ENCODE peak calls at places on chromosomes 3 and 15, in four cellular contexts. R, Y, J and H are unnamed samples.

GRCh38 chr15:99361541-99362185 is 110.4 kb downstream of the LRRC28 start:
- DNase-seq in R (peak), Y (peak), J (peak), H (peak)

GRCh38 chr15:68335251-68335650 is 57.7 kb downstream of the FEM1B start:
- DNase-seq in R (no peak), Y (no peak), J (peak), H (no peak)

GRCh38 chr15:66673410-66674322 is 28.4 kb upstream of the SMAD6 start:
- DNase-seq in R (no peak), Y (no peak), J (no peak), H (no peak)

GRCh38 chr15:55791576-55792400 is 48.8 kb upstream of the PRTG start:
- DNase-seq in R (peak), Y (peak), J (peak), H (peak)

GRCh38 chr3:130093741-130094391 is 12.2 kb downstream of the ALG1L2 start:
- DNase-seq in R (no peak), Y (no peak), J (no peak), H (no peak)

GRCh38 chr3:181616088-181617070 is 95.3 kb upstream of the SOX2 start:
- DNase-seq in R (no peak), Y (no peak), J (no peak), H (no peak)

GRCh38 chr3:143644370-143645089 is 203.7 kb downstream of the SLC9A9 start:
- DNase-seq in R (peak), Y (peak), J (peak), H (peak)

GRCh38 chr15:55289011-55289572 is 521 bp downstream of the RAB27A start:
- DNase-seq in R (peak), Y (peak), J (peak), H (no peak)

GRCh38 chr3:129013491-129013891 is 12.4 kb downstream of the EFCC1 start:
- DNase-seq in R (no peak), Y (no peak), J (no peak), H (no peak)

GRCh38 chr15:66035901-66036300 is 166.6 kb downstream of the RAB11A start:
- DNase-seq in R (no peak), Y (no peak), J (no peak), H (no peak)

GRCh38 chr3:165874663-165875489 is 37.7 kb upstream of the BCHE start:
- DNase-seq in R (no peak), Y (no peak), J (peak), H (no peak)

GRCh38 chr3:73449774-73450173 is 175.0 kb downstream of the PDZRN3 start:
- DNase-seq in R (no peak), Y (no peak), J (no peak), H (no peak)

GRCh38 chr3:15495461-15496340 is 25.8 kb downstream of the COLQ start:
- DNase-seq in R (no peak), Y (no peak), J (no peak), H (no peak)

GRCh38 chr15:73493936-73494335 is 51.0 kb downstream of the REC114 start:
- DNase-seq in R (no peak), Y (no peak), J (no peak), H (peak)

GRCh38 chr3:41580274-41580959 is 381.1 kb downstream of the CTNNB1 start:
- DNase-seq in R (no peak), Y (no peak), J (no peak), H (peak)

GRCh38 chr15:48447657-48448056 is 116.4 kb downstream of the DUT start:
- DNase-seq in R (peak), Y (peak), J (peak), H (peak)

GRCh38 chr15:50819344-50819743 is 53.8 kb upstream of the SPPL2A start:
- DNase-seq in R (peak), Y (no peak), J (no peak), H (no peak)

GRCh38 chr15:99052205-99052604 is 44.6 kb upstream of the PGPEP1L start:
- DNase-seq in R (no peak), Y (no peak), J (no peak), H (no peak)

GRCh38 chr3:73351423-73352071 is 273.2 kb downstream of the PDZRN3 start:
- DNase-seq in R (peak), Y (no peak), J (no peak), H (no peak)

GRCh38 chr3:32175607-32176197 is 62.8 kb upstream of the CMTM8 start:
- DNase-seq in R (peak), Y (peak), J (peak), H (peak)

GRCh38 chr3:63974451-63974850 is 48.8 kb downstream of the PSMD6 start:
- DNase-seq in R (no peak), Y (no peak), J (no peak), H (no peak)

GRCh38 chr3:158732856-158733200 is 571 bp upstream of the RARRES1 start:
- DNase-seq in R (no peak), Y (no peak), J (no peak), H (no peak)
- H3K4me3 ChIP-seq in R (peak), Y (peak), J (no peak), H (peak)

GRCh38 chr3:8702560-8702959 is 31.0 kb upstream of the CAV3 start:
- DNase-seq in R (no peak), Y (no peak), J (peak), H (no peak)
- TF ChIP-seq CTCF in R (peak), Y (peak), J (peak), H (peak)

GRCh38 chr3:189590223-189590622 is 41.0 kb upstream of the TP63 start:
- DNase-seq in R (no peak), Y (no peak), J (no peak), H (no peak)

GRCh38 chr3:189586941-189587687 is 44.1 kb upstream of the TP63 start:
- DNase-seq in R (no peak), Y (no peak), J (no peak), H (no peak)

GRCh38 chr3:189584609-189585008 is 46.6 kb upstream of the TP63 start:
- DNase-seq in R (no peak), Y (no peak), J (no peak), H (no peak)

GRCh38 chr3:189588061-189588817 is 43.0 kb upstream of the TP63 start:
- DNase-seq in R (peak), Y (peak), J (peak), H (peak)

DNA sequence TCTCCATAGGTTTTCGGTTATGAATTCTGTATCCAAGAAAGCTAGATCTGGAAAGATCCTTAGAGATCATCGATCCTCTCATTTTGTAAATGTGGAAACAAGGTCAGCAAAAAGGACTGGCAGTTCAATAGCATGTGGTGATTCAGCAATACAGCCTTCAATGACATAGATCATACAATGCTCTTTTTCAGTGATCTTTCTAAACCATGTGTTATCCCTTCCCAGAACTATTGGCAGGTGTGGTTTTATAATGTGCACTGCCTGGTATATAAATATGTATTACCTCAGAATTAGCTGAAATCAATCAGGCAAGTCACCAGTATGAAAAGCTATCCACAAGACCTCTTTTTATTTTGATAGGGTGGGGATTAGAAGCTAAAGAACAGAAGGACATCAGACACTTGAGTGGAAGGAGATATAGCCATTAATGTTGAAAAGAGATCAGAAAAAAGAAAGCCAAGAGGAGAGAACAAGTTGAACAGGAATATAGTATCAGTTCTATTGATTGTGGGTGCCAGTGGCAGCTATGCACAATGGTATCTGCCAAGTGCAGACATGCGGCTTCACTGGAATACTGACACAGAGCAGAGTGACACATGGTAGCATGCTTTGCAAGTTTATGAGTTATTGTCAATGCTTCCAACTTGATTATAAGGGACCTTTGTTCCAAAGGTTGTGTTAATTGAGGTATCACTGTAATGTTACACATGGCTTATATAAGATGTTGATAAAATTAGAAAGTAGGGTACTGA is 42.2 kb upstream of the TP63 start:
- DNase-seq in R (no peak), Y (no peak), J (peak), H (no peak)
- H3K4me3 ChIP-seq in R (peak), Y (no peak), J (peak), H (no peak)

GRCh38 chr3:171213178-171213577 is 186.7 kb upstream of the SLC2A2 start:
- DNase-seq in R (no peak), Y (no peak), J (no peak), H (no peak)

GRCh38 chr3:171219258-171219657 is 192.7 kb upstream of the SLC2A2 start:
- DNase-seq in R (no peak), Y (no peak), J (no peak), H (no peak)

GRCh38 chr3:171218069-171218468 is 191.5 kb upstream of the SLC2A2 start:
- DNase-seq in R (no peak), Y (no peak), J (no peak), H (no peak)

GRCh38 chr3:171212648-171213047 is 186.1 kb upstream of the SLC2A2 start:
- DNase-seq in R (no peak), Y (no peak), J (no peak), H (no peak)

DNA sequence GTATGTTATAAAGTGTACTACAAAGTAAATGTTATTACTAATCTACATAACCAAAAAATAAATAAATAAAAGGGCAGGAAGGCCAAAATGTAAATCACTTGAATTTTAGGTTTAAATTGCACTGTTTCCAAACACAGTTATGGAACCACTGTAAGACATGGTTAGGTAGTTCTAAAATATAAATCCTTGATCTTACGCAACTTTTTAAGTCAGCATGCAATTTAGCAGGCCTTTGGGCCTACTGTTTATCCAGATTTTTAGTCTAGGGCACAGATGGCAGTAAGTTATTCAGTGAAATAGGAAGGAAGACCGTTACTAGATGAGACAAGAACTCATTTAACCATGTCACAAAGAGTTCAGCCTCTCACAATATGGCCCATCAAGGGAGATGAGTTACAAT is 187.4 kb upstream of the SLC2A2 start:
- DNase-seq in R (no peak), Y (no peak), J (no peak), H (no peak)
- TF ChIP-seq CTCF in R (no peak), Y (no peak), J (no peak), H (no peak)

GRCh38 chr3:107024481-107025153 is 352.6 kb upstream of the CCDC54 start:
- DNase-seq in R (no peak), Y (no peak), J (no peak), H (no peak)
- H3K4me3 ChIP-seq in R (no peak), Y (no peak), J (no peak), H (no peak)

GRCh38 chr15:101121511-101122090 is 130.2 kb downstream of the CHSY1 start:
- DNase-seq in R (peak), Y (peak), J (peak), H (peak)
- TF ChIP-seq CTCF in R (peak), Y (peak), J (peak), H (peak)

GRCh38 chr3:146750196-146750595 is 145.1 kb upstream of the PLSCR5 start:
- DNase-seq in R (peak), Y (peak), J (peak), H (peak)

GRCh38 chr3:146747051-146747450 is 141.9 kb upstream of the PLSCR5 start:
- DNase-seq in R (no peak), Y (no peak), J (no peak), H (peak)

GRCh38 chr3:146746190-146746589 is 141.0 kb upstream of the PLSCR5 start:
- DNase-seq in R (peak), Y (peak), J (peak), H (peak)

GRCh38 chr3:146747928-146748327 is 142.8 kb upstream of the PLSCR5 start:
- DNase-seq in R (peak), Y (peak), J (peak), H (peak)
- H3K4me3 ChIP-seq in R (no peak), Y (no peak), J (peak), H (no peak)